ENCODE peak calls at places on chromosome 18, in seven cellular contexts. I is PC-9, K is cardiac muscle cell, W is endothelial cell of umbilical vein, E is mammary epithelial cell, H is DND-41, L is upper lobe of right lung. X is an unnamed sample. For H3K9me3, the result is how much of the 10 kb centered on the place peaks cover.

GRCh38 chr18:31791817-31792579 is 31.3 kb upstream of the SLC25A52 start:
- DNase-seq in L (no peak), W (no peak), E (no peak), K (no peak), I (no peak), H (no peak), X (no peak)

GRCh38 chr18:7417742-7418141 is 149.4 kb upstream of the PTPRM start:
- DNase-seq in L (no peak), H (no peak), I (peak), W (no peak), K (peak), E (peak), X (no peak)

GRCh38 chr18:44793186-44793585 is 112.5 kb downstream of the SETBP1 start:
- DNase-seq in I (no peak), W (no peak), K (no peak), L (no peak), E (no peak), H (no peak), X (no peak)

GRCh38 chr18:48933578-48934399 is 17.0 kb downstream of the SMAD7 start:
- DNase-seq in I (no peak), H (peak), W (peak), E (peak), K (no peak), L (peak), X (no peak)

GRCh38 chr18:42784612-42785011 is 330.9 kb downstream of the RIT2 start:
- DNase-seq in W (no peak), I (no peak), H (no peak), E (no peak), L (no peak), K (no peak), X (no peak)

GRCh38 chr18:54163458-54163857 is 61.0 kb downstream of the MBD2 start:
- DNase-seq in L (no peak), I (no peak), E (no peak), H (no peak), K (no peak), W (no peak), X (no peak)

GRCh38 chr18:4260107-4260506 is 195.0 kb downstream of the DLGAP1 start:
- DNase-seq in H (no peak), K (no peak), L (no peak), I (no peak), E (no peak), W (no peak), X (no peak)

GRCh38 chr18:49398331-49398730 is 62.1 kb downstream of the DYM start:
- DNase-seq in K (no peak), I (no peak), H (no peak), W (no peak), E (no peak), L (no peak), X (no peak)

GRCh38 chr18:79509536-79509930 is 113.8 kb downstream of the NFATC1 start:
- DNase-seq in W (no peak), K (no peak), I (no peak), E (no peak), H (no peak), L (peak), X (no peak)

GRCh38 chr18:78240091-78240490 is 739.5 kb upstream of the SALL3 start:
- DNase-seq in L (no peak), H (no peak), I (no peak), E (no peak), W (no peak), K (no peak), X (no peak)

GRCh38 chr18:41569867-41570266 is 385.2 kb upstream of the PIK3C3 start:
- DNase-seq in E (no peak), H (no peak), K (no peak), L (no peak), I (no peak), W (no peak), X (no peak)

GRCh38 chr18:1094408-1094807 is 189.7 kb downstream of the ADCYAP1 start:
- DNase-seq in L (no peak), H (no peak), E (peak), I (no peak), W (no peak), K (peak), X (no peak)

GRCh38 chr18:63624863-63625262 is 19.2 kb downstream of the SERPINB4 start:
- DNase-seq in W (no peak), H (no peak), E (no peak), I (no peak), L (no peak), K (no peak), X (no peak)

GRCh38 chr18:63626431-63626830 is 17.6 kb downstream of the SERPINB4 start:
- DNase-seq in K (no peak), L (no peak), E (no peak), I (no peak), W (no peak), H (no peak), X (no peak)

GRCh38 chr18:63627819-63628218 is 16.2 kb downstream of the SERPINB4 start:
- DNase-seq in E (no peak), K (no peak), L (no peak), W (no peak), H (no peak), I (no peak), X (no peak)
- H3K9me3 ChIP-seq in E (under half), K (under half), L (under half), W (under half), H (under half), I (under half), X (under half)

DNA sequence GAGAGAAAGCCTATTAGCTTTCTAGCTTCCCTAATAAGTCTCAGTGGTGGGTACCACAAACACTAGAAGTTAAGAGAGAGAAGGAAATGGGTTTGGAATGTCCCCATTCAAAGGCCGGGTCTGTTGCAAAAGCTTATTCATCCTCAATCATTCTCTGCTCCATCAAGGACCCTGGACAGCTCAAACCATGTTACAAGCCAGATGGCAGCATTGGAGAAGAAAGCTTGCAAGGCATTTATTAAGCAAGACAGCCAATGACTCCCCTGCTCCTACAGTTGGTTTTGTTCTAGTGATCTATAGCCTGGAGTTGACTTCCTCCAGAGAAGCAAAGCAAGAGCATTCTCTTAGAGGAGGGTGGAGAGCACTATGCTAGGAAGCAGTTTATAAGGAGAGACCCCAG is 86.9 kb upstream of the LMAN1 start:
- DNase-seq in I (no peak), K (peak), E (peak), H (no peak), W (no peak), L (no peak), X (no peak)
- TF ChIP-seq CTCF in I (no peak), K (peak), E (no peak), H (no peak), W (no peak), L (no peak), X (no peak)

DNA sequence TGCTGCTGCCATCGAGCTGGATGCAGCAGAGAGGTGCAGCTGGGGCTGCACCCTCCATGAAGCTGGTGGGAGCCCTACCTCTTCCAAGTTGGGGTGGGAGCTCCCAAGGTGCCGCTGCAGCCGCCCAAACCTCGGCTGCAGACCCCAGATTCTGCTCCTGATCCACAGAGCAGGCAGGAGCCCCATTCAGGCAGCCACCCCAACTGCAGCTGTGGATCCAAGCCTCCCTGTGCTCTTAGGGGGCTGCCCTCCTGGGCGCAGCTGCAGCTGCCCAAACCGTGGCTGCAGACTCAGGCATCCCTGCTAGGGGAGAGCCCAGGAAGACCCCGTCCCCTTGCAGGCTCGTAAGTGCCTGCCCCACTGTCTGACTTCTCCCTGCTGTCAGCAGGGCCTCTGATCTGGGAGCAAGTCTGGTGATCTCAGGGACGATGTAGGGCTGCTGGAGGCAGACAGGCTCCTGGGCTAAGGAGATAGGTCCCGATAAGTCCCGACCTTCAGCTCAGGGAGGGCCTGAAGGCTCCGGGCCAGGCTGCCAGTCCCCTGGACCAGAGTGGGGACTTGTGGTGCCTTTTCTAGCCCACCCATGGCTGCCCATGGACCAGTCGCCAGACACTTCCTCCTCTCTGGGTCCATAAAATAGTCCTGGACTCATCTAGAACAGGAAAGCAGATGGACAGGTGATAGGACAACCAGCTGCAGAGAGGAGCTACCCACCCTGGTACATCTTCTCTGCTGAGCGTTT is 767.1 kb upstream of the CDH7 start:
- DNase-seq in H (no peak), W (no peak), L (no peak), E (no peak), I (no peak), K (no peak), X (no peak)
- H3K4me3 ChIP-seq in H (no peak), W (no peak), L (no peak), E (no peak), I (no peak), K (no peak), X (no peak)

DNA sequence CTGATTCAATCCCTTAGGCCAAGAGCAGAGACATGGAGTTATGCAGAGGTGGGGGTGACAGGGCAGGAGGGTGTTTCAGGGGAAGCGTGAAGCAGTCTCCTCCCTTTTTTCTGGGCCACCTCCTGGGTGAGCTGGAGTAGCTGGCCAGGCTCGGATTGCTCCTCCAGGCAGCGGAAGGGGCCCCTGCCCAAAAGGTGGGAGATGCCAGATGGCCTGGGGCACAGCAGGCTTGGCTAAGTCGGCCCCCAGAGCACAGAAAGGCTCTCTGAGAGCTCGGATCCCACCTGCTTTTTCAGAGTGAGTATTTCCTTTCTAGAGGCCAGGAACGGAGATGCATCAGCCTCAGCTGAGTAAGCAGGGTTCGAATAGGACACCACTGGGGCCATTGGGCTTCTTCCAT is 196.9 kb downstream of the ANKRD30B start:
- DNase-seq in E (no peak), H (no peak), K (no peak), I (no peak), L (no peak), W (no peak), X (no peak)
- H3K9me3 ChIP-seq in E (under half), H (under half), K (under half), I (under half), L (under half), W (under half), X (under half)

DNA sequence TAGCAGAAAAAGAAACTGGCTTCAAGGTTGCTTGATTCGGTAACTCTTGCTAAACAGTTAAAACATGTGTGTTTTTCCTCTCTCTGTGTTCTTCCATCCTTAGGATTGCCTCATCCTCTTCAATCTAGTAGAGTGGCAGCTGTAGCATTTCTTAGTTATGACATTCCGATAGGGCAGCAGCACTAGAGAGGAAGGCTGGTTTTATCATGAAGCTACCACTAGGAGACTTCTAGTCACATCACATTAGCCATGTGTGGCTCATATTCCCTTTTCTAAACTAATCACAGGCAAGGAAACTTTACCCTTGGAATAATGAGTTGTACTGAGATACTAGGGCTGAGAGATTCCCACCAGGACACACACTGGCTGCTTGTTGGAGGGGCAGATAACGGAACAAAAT is 187.6 kb downstream of the DOK6 start:
- DNase-seq in E (no peak), H (no peak), W (no peak), I (no peak), K (peak), L (no peak), X (no peak)
- TF ChIP-seq CTCF in E (no peak), H (no peak), W (no peak), I (no peak), K (peak), L (no peak), X (no peak)

X was measured in mucosa of descending colon.